ENCODE peak calls at places on chromosomes 1 and 21, in seven cellular contexts. One of them, this sample, is unnamed.

GRCh38 chr1:228978486-228979324 is 243.4 kb downstream of the RHOU start:
- DNase-seq in lower lobe of right lung: no peak
- DNase-seq in neuronal stem cell: no peak
- DNase-seq in IMR-90: no peak
- DNase-seq in H9: peak; percentile 28
- DNase-seq in mesenchymal stem cell: no peak
- DNase-seq in brain microvascular endothelial cell: no peak
- DNase-seq in this sample: no peak

GRCh38 chr1:213369465-213369864 is 318.4 kb downstream of the RPS6KC1 start:
- DNase-seq in lower lobe of right lung: no peak
- DNase-seq in neuronal stem cell: no peak
- DNase-seq in IMR-90: no peak
- DNase-seq in H9: no peak
- DNase-seq in mesenchymal stem cell: no peak
- DNase-seq in brain microvascular endothelial cell: no peak
- DNase-seq in this sample: no peak

GRCh38 chr1:205286335-205286950 is 35.1 kb downstream of the NUAK2 start:
- DNase-seq in lower lobe of right lung: no peak
- DNase-seq in neuronal stem cell: no peak
- DNase-seq in IMR-90: peak; percentile 36
- DNase-seq in H9: no peak
- DNase-seq in mesenchymal stem cell: peak; percentile 66
- DNase-seq in brain microvascular endothelial cell: peak; percentile 65
- DNase-seq in this sample: no peak

GRCh38 chr1:207355060-207355459 is 33.6 kb downstream of the CD55 start:
- DNase-seq in lower lobe of right lung: no peak
- DNase-seq in neuronal stem cell: no peak
- DNase-seq in IMR-90: no peak
- DNase-seq in H9: no peak
- DNase-seq in mesenchymal stem cell: no peak
- DNase-seq in brain microvascular endothelial cell: no peak
- DNase-seq in this sample: no peak

GRCh38 chr1:38728176-38728908 is 131.2 kb downstream of the RRAGC start:
- DNase-seq in lower lobe of right lung: no peak
- DNase-seq in neuronal stem cell: no peak
- DNase-seq in IMR-90: peak; percentile 68
- DNase-seq in H9: peak; percentile 38
- DNase-seq in mesenchymal stem cell: peak; percentile 88
- DNase-seq in brain microvascular endothelial cell: peak; percentile 56
- DNase-seq in this sample: no peak

GRCh38 chr1:207925210-207925609 is 14.3 kb upstream of the CD34 start:
- DNase-seq in lower lobe of right lung: no peak
- DNase-seq in neuronal stem cell: peak; percentile 23
- DNase-seq in IMR-90: no peak
- DNase-seq in H9: peak; percentile 63
- DNase-seq in mesenchymal stem cell: peak; percentile 16
- DNase-seq in brain microvascular endothelial cell: peak; percentile 12
- DNase-seq in this sample: peak; percentile 42

GRCh38 chr1:168763031-168763430 is 34.0 kb upstream of the DPT start:
- DNase-seq in lower lobe of right lung: no peak
- DNase-seq in neuronal stem cell: no peak
- DNase-seq in IMR-90: no peak
- DNase-seq in H9: no peak
- DNase-seq in mesenchymal stem cell: no peak
- DNase-seq in brain microvascular endothelial cell: no peak
- DNase-seq in this sample: no peak

GRCh38 chr1:245411245-245411644 is 256.5 kb downstream of the KIF26B start:
- DNase-seq in lower lobe of right lung: no peak
- DNase-seq in neuronal stem cell: no peak
- DNase-seq in IMR-90: peak; percentile 75
- DNase-seq in H9: no peak
- DNase-seq in mesenchymal stem cell: peak; percentile 76
- DNase-seq in brain microvascular endothelial cell: peak; percentile 11
- DNase-seq in this sample: no peak

GRCh38 chr1:39177641-39178040 is 26.9 kb upstream of the MACF1 start:
- DNase-seq in lower lobe of right lung: no peak
- DNase-seq in neuronal stem cell: no peak
- DNase-seq in IMR-90: no peak
- DNase-seq in H9: no peak
- DNase-seq in mesenchymal stem cell: peak; percentile 64
- DNase-seq in brain microvascular endothelial cell: no peak
- DNase-seq in this sample: no peak

GRCh38 chr1:211920602-211921226 is 90.2 kb upstream of the LPGAT1 start:
- DNase-seq in lower lobe of right lung: no peak
- DNase-seq in neuronal stem cell: no peak
- DNase-seq in IMR-90: no peak
- DNase-seq in H9: no peak
- DNase-seq in mesenchymal stem cell: peak; percentile 25
- DNase-seq in brain microvascular endothelial cell: peak; percentile 30
- DNase-seq in this sample: no peak

GRCh38 chr1:39488801-39489566 is 2.5 kb upstream of the BMP8A start:
- DNase-seq in lower lobe of right lung: no peak
- DNase-seq in neuronal stem cell: no peak
- DNase-seq in IMR-90: no peak
- DNase-seq in H9: no peak
- DNase-seq in mesenchymal stem cell: no peak
- DNase-seq in brain microvascular endothelial cell: no peak
- DNase-seq in this sample: no peak

GRCh38 chr1:228073870-228074545 is 8.5 kb upstream of the ARF1 start:
- DNase-seq in lower lobe of right lung: peak; percentile 52
- DNase-seq in neuronal stem cell: peak; percentile 56
- DNase-seq in IMR-90: no peak
- DNase-seq in H9: peak; percentile 54
- DNase-seq in mesenchymal stem cell: no peak
- DNase-seq in brain microvascular endothelial cell: no peak
- DNase-seq in this sample: no peak

GRCh38 chr1:66375125-66375524 is 158.8 kb upstream of the SGIP1 start:
- DNase-seq in lower lobe of right lung: no peak
- DNase-seq in neuronal stem cell: no peak
- DNase-seq in IMR-90: no peak
- DNase-seq in H9: no peak
- DNase-seq in mesenchymal stem cell: no peak
- DNase-seq in brain microvascular endothelial cell: no peak
- DNase-seq in this sample: no peak

GRCh38 chr1:30302808-30303310 is 420.5 kb downstream of the MATN1 start:
- DNase-seq in lower lobe of right lung: no peak
- DNase-seq in neuronal stem cell: no peak
- DNase-seq in IMR-90: no peak
- DNase-seq in H9: no peak
- DNase-seq in mesenchymal stem cell: no peak
- DNase-seq in brain microvascular endothelial cell: no peak
- DNase-seq in this sample: no peak

GRCh38 chr1:22763479-22764200 is 53.0 kb downstream of the EPHB2 start:
- DNase-seq in lower lobe of right lung: no peak
- DNase-seq in neuronal stem cell: no peak
- DNase-seq in IMR-90: peak; percentile 25
- DNase-seq in H9: no peak
- DNase-seq in mesenchymal stem cell: peak; percentile 48
- DNase-seq in brain microvascular endothelial cell: no peak
- DNase-seq in this sample: no peak

GRCh38 chr1:25126568-25126967 is 105.7 kb downstream of the SYF2 start:
- DNase-seq in lower lobe of right lung: no peak
- DNase-seq in neuronal stem cell: no peak
- DNase-seq in IMR-90: no peak
- DNase-seq in H9: no peak
- DNase-seq in mesenchymal stem cell: no peak
- DNase-seq in brain microvascular endothelial cell: peak; percentile 35
- DNase-seq in this sample: no peak

GRCh38 chr1:26744075-26744958 is 43.4 kb upstream of the PIGV start:
- DNase-seq in lower lobe of right lung: peak; percentile 79
- DNase-seq in neuronal stem cell: no peak
- DNase-seq in IMR-90: peak; percentile 94
- DNase-seq in H9: peak; percentile 90
- DNase-seq in mesenchymal stem cell: peak; percentile 93
- DNase-seq in brain microvascular endothelial cell: peak; percentile 96
- DNase-seq in this sample: peak; percentile 87

GRCh38 chr1:70509996-70510876 is 99.2 kb downstream of the CTH start:
- DNase-seq in lower lobe of right lung: no peak
- DNase-seq in neuronal stem cell: peak; percentile 37
- DNase-seq in IMR-90: peak; percentile 95
- DNase-seq in H9: no peak
- DNase-seq in mesenchymal stem cell: peak; percentile 95
- DNase-seq in brain microvascular endothelial cell: peak; percentile 59
- DNase-seq in this sample: peak; percentile 61

GRCh38 chr1:209530990-209531389 is 52.5 kb upstream of the CAMK1G start:
- DNase-seq in lower lobe of right lung: no peak
- DNase-seq in neuronal stem cell: no peak
- DNase-seq in IMR-90: no peak
- DNase-seq in H9: no peak
- DNase-seq in mesenchymal stem cell: no peak
- DNase-seq in brain microvascular endothelial cell: no peak
- DNase-seq in this sample: no peak

GRCh38 chr1:942864-943533 is 16.1 kb downstream of the NOC2L start:
- DNase-seq in lower lobe of right lung: no peak
- DNase-seq in neuronal stem cell: no peak
- DNase-seq in IMR-90: peak; percentile 61
- DNase-seq in H9: no peak
- DNase-seq in mesenchymal stem cell: peak; percentile 65
- DNase-seq in brain microvascular endothelial cell: peak; percentile 56
- DNase-seq in this sample: no peak

GRCh38 chr1:228758451-228758850 is 23.2 kb downstream of the RHOU start:
- DNase-seq in lower lobe of right lung: no peak
- DNase-seq in neuronal stem cell: no peak
- DNase-seq in IMR-90: no peak
- DNase-seq in H9: no peak
- DNase-seq in mesenchymal stem cell: no peak
- DNase-seq in brain microvascular endothelial cell: no peak
- DNase-seq in this sample: no peak

GRCh38 chr1:196180847-196181593 is 427.2 kb downstream of the KCNT2 start:
- DNase-seq in lower lobe of right lung: no peak
- DNase-seq in neuronal stem cell: no peak
- DNase-seq in IMR-90: peak; percentile 98
- DNase-seq in H9: no peak
- DNase-seq in mesenchymal stem cell: peak; percentile 98
- DNase-seq in brain microvascular endothelial cell: peak; percentile 91
- DNase-seq in this sample: no peak

DNA sequence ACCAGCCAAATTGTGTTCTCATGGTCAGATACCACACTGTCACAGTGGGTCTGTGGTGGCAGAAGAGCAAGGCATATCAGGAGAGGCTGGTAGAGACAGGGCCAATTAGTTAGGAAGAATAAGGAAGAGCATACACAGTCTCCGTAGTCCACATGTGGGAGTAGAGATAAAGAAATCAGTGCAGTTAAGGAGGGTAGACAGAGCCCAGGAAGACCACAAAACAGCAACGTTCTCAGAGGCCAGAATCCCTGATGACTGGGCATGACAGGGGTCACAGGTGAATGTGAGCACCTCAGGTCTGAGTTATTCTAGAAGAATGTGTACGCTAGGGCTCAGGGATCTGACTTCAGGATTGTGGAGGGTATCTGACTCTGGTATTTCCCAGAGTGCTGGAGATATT is 31.7 kb downstream of the CD48 start:
- DNase-seq in lower lobe of right lung: no peak
- DNase-seq in neuronal stem cell: no peak
- DNase-seq in IMR-90: no peak
- DNase-seq in H9: no peak
- DNase-seq in mesenchymal stem cell: no peak
- DNase-seq in brain microvascular endothelial cell: no peak
- DNase-seq in this sample: no peak
- H3K27me3 ChIP-seq in lower lobe of right lung: no peaks in the 10 kb centered on the region
- H3K27me3 ChIP-seq in neuronal stem cell: no peaks in the 10 kb centered on the region
- H3K27me3 ChIP-seq in IMR-90: no peaks in the 10 kb centered on the region
- H3K27me3 ChIP-seq in H9: no peaks in the 10 kb centered on the region
- H3K27me3 ChIP-seq in mesenchymal stem cell: peaks cover 27% of the 10 kb centered on the region
- H3K27me3 ChIP-seq in brain microvascular endothelial cell: no peaks in the 10 kb centered on the region
- H3K27me3 ChIP-seq in this sample: no peaks in the 10 kb centered on the region

GRCh38 chr1:94099303-94099702 is 21.6 kb downstream of the ABCA4 start:
- DNase-seq in lower lobe of right lung: no peak
- DNase-seq in neuronal stem cell: no peak
- DNase-seq in IMR-90: no peak
- DNase-seq in H9: no peak
- DNase-seq in mesenchymal stem cell: no peak
- DNase-seq in brain microvascular endothelial cell: no peak
- DNase-seq in this sample: no peak

GRCh38 chr1:94100129-94100784 is 20.7 kb downstream of the ABCA4 start:
- DNase-seq in lower lobe of right lung: no peak
- DNase-seq in neuronal stem cell: no peak
- DNase-seq in IMR-90: no peak
- DNase-seq in H9: no peak
- DNase-seq in mesenchymal stem cell: no peak
- DNase-seq in brain microvascular endothelial cell: no peak
- DNase-seq in this sample: no peak

GRCh38 chr1:94100785-94101612 is 19.9 kb downstream of the ABCA4 start:
- DNase-seq in lower lobe of right lung: no peak
- DNase-seq in neuronal stem cell: no peak
- DNase-seq in IMR-90: no peak
- DNase-seq in H9: no peak
- DNase-seq in mesenchymal stem cell: no peak
- DNase-seq in brain microvascular endothelial cell: no peak
- DNase-seq in this sample: no peak

GRCh38 chr1:94096797-94097549 is 24.0 kb downstream of the ABCA4 start:
- DNase-seq in lower lobe of right lung: no peak
- DNase-seq in neuronal stem cell: no peak
- DNase-seq in IMR-90: peak; percentile 71
- DNase-seq in H9: no peak
- DNase-seq in mesenchymal stem cell: peak; percentile 41
- DNase-seq in brain microvascular endothelial cell: no peak
- DNase-seq in this sample: no peak

DNA sequence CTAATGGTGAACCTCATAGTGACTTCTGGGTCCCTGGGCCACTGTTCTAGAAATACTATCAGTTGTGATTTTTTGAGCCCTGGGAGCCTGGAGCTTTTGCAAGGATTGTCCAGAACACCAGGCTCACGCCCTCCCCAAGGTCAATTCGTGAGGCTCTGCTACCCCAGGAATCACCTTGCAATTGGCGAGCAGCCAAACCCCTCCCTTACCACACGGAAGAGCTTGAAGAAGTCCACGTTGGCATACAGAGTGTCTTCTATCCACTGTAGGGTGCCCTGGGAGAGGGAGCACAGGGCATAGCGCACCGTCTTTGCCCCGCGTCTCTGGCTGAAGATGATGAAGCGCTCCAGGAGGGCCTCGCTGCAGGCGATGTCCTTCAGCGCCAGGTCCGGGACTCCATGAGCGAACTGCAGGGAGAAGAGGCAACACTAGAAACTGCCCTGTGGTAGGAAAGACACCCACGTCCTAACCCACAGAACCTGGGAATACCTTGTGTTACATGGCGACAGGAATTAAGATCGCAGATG is 22.3 kb downstream of the ABCA4 start:
- DNase-seq in lower lobe of right lung: no peak
- DNase-seq in neuronal stem cell: no peak
- DNase-seq in IMR-90: no peak
- DNase-seq in H9: no peak
- DNase-seq in mesenchymal stem cell: no peak
- DNase-seq in brain microvascular endothelial cell: no peak
- DNase-seq in this sample: no peak
- H3K27me3 ChIP-seq in lower lobe of right lung: no peaks in the 10 kb centered on the region
- H3K27me3 ChIP-seq in neuronal stem cell: no peaks in the 10 kb centered on the region
- H3K27me3 ChIP-seq in IMR-90: peaks cover 10% of the 10 kb centered on the region
- H3K27me3 ChIP-seq in H9: no peaks in the 10 kb centered on the region
- H3K27me3 ChIP-seq in mesenchymal stem cell: peaks cover 15% of the 10 kb centered on the region
- H3K27me3 ChIP-seq in brain microvascular endothelial cell: no peaks in the 10 kb centered on the region
- H3K27me3 ChIP-seq in this sample: no peaks in the 10 kb centered on the region

GRCh38 chr1:4132525-4133308 is 232.6 kb upstream of the C1orf174 start:
- DNase-seq in lower lobe of right lung: no peak
- DNase-seq in neuronal stem cell: no peak
- DNase-seq in IMR-90: no peak
- DNase-seq in H9: no peak
- DNase-seq in mesenchymal stem cell: no peak
- DNase-seq in brain microvascular endothelial cell: no peak
- DNase-seq in this sample: no peak
- H3K27me3 ChIP-seq in lower lobe of right lung: peaks cover 7% of the 10 kb centered on the region
- H3K27me3 ChIP-seq in neuronal stem cell: no peaks in the 10 kb centered on the region
- H3K27me3 ChIP-seq in IMR-90: no peaks in the 10 kb centered on the region
- H3K27me3 ChIP-seq in H9: no peaks in the 10 kb centered on the region
- H3K27me3 ChIP-seq in mesenchymal stem cell: no peaks in the 10 kb centered on the region
- H3K27me3 ChIP-seq in brain microvascular endothelial cell: no peaks in the 10 kb centered on the region
- H3K27me3 ChIP-seq in this sample: peaks cover 17% of the 10 kb centered on the region

GRCh38 chr21:45600248-45600647 is 43.3 kb upstream of the PCBP3 start:
- DNase-seq in lower lobe of right lung: no peak
- DNase-seq in neuronal stem cell: no peak
- DNase-seq in IMR-90: no peak
- DNase-seq in H9: no peak
- DNase-seq in mesenchymal stem cell: no peak
- DNase-seq in brain microvascular endothelial cell: no peak
- DNase-seq in this sample: no peak
- H3K27me3 ChIP-seq in lower lobe of right lung: no peaks in the 10 kb centered on the region
- H3K27me3 ChIP-seq in neuronal stem cell: no peaks in the 10 kb centered on the region
- H3K27me3 ChIP-seq in IMR-90: peaks cover 39% of the 10 kb centered on the region
- H3K27me3 ChIP-seq in H9: no peaks in the 10 kb centered on the region
- H3K27me3 ChIP-seq in mesenchymal stem cell: peaks cover 48% of the 10 kb centered on the region
- H3K27me3 ChIP-seq in brain microvascular endothelial cell: no peaks in the 10 kb centered on the region
- H3K27me3 ChIP-seq in this sample: peaks cover 22% of the 10 kb centered on the region